ENCODE peak calls at places on chromosome 2, in seven cellular contexts. One of them, this sample, is unnamed.

GRCh38 chr2:163553601-163554000 is 182.2 kb downstream of the FIGN start:
- DNase-seq in sciatic nerve: no peak
- DNase-seq in mesenchymal stem cell: no peak
- DNase-seq in pancreas: no peak
- DNase-seq in iPS-NIHi11: no peak
- DNase-seq in dorsolateral prefrontal cortex: no peak
- DNase-seq in stimulated activated CD4-positive, alpha-beta T cell treated with anti-CD3 and anti-CD28 coated beads, Interleukin-15, amount 100 ng/mL, for 1 hour: no peak
- DNase-seq in this sample: no peak

GRCh38 chr2:120750488-120751210 is 15.0 kb downstream of the GLI2 start:
- DNase-seq in stimulated activated CD4-positive, alpha-beta T cell treated with anti-CD3 and anti-CD28 coated beads, Interleukin-15, amount 100 ng/mL, for 1 hour: no peak
- DNase-seq in mesenchymal stem cell: peak
- DNase-seq in sciatic nerve: no peak
- DNase-seq in iPS-NIHi11: no peak
- DNase-seq in pancreas: no peak
- DNase-seq in dorsolateral prefrontal cortex: peak
- DNase-seq in this sample: no peak

GRCh38 chr2:343355-343754 is 55.5 kb upstream of the ALKAL2 start:
- DNase-seq in iPS-NIHi11: no peak
- DNase-seq in pancreas: no peak
- DNase-seq in dorsolateral prefrontal cortex: no peak
- DNase-seq in mesenchymal stem cell: no peak
- DNase-seq in sciatic nerve: no peak
- DNase-seq in stimulated activated CD4-positive, alpha-beta T cell treated with anti-CD3 and anti-CD28 coated beads, Interleukin-15, amount 100 ng/mL, for 1 hour: no peak
- DNase-seq in this sample: no peak

GRCh38 chr2:38601463-38602135 is 1.1 kb downstream of the HNRNPLL start:
- DNase-seq in pancreas: no peak
- DNase-seq in iPS-NIHi11: no peak
- DNase-seq in sciatic nerve: no peak
- DNase-seq in mesenchymal stem cell: peak
- DNase-seq in stimulated activated CD4-positive, alpha-beta T cell treated with anti-CD3 and anti-CD28 coated beads, Interleukin-15, amount 100 ng/mL, for 1 hour: no peak
- DNase-seq in dorsolateral prefrontal cortex: peak
- DNase-seq in this sample: peak

GRCh38 chr2:202034249-202035088 is 814 bp downstream of the FZD7 start:
- DNase-seq in mesenchymal stem cell: peak
- DNase-seq in iPS-NIHi11: no peak
- DNase-seq in stimulated activated CD4-positive, alpha-beta T cell treated with anti-CD3 and anti-CD28 coated beads, Interleukin-15, amount 100 ng/mL, for 1 hour: peak
- DNase-seq in sciatic nerve: peak
- DNase-seq in dorsolateral prefrontal cortex: no peak
- DNase-seq in pancreas: peak
- DNase-seq in this sample: peak

GRCh38 chr2:121722479-121722878 is 14.2 kb downstream of the NIFK start:
- DNase-seq in pancreas: no peak
- DNase-seq in stimulated activated CD4-positive, alpha-beta T cell treated with anti-CD3 and anti-CD28 coated beads, Interleukin-15, amount 100 ng/mL, for 1 hour: no peak
- DNase-seq in sciatic nerve: no peak
- DNase-seq in dorsolateral prefrontal cortex: no peak
- DNase-seq in mesenchymal stem cell: peak
- DNase-seq in iPS-NIHi11: no peak
- DNase-seq in this sample: no peak

GRCh38 chr2:174325932-174326879 is 8.5 kb upstream of the SP9 start:
- DNase-seq in iPS-NIHi11: peak
- DNase-seq in dorsolateral prefrontal cortex: no peak
- DNase-seq in pancreas: no peak
- DNase-seq in mesenchymal stem cell: peak
- DNase-seq in sciatic nerve: peak
- DNase-seq in stimulated activated CD4-positive, alpha-beta T cell treated with anti-CD3 and anti-CD28 coated beads, Interleukin-15, amount 100 ng/mL, for 1 hour: no peak
- DNase-seq in this sample: peak

GRCh38 chr2:25341753-25342371 is at the start of gene DNMT3A:
- DNase-seq in iPS-NIHi11: peak
- DNase-seq in pancreas: peak
- DNase-seq in mesenchymal stem cell: peak
- DNase-seq in sciatic nerve: peak
- DNase-seq in dorsolateral prefrontal cortex: peak
- DNase-seq in stimulated activated CD4-positive, alpha-beta T cell treated with anti-CD3 and anti-CD28 coated beads, Interleukin-15, amount 100 ng/mL, for 1 hour: peak
- DNase-seq in this sample: peak

GRCh38 chr2:86260978-86261377 is 61.7 kb downstream of the MRPL35 start:
- DNase-seq in dorsolateral prefrontal cortex: no peak
- DNase-seq in pancreas: no peak
- DNase-seq in iPS-NIHi11: no peak
- DNase-seq in sciatic nerve: no peak
- DNase-seq in stimulated activated CD4-positive, alpha-beta T cell treated with anti-CD3 and anti-CD28 coated beads, Interleukin-15, amount 100 ng/mL, for 1 hour: no peak
- DNase-seq in mesenchymal stem cell: no peak
- DNase-seq in this sample: no peak

GRCh38 chr2:85401844-85402243 is 8.3 kb downstream of the CAPG start:
- DNase-seq in dorsolateral prefrontal cortex: no peak
- DNase-seq in iPS-NIHi11: peak
- DNase-seq in pancreas: no peak
- DNase-seq in stimulated activated CD4-positive, alpha-beta T cell treated with anti-CD3 and anti-CD28 coated beads, Interleukin-15, amount 100 ng/mL, for 1 hour: no peak
- DNase-seq in sciatic nerve: no peak
- DNase-seq in mesenchymal stem cell: no peak
- DNase-seq in this sample: no peak

GRCh38 chr2:19775838-19776237 is 125.9 kb downstream of the TTC32 start:
- DNase-seq in mesenchymal stem cell: peak
- DNase-seq in iPS-NIHi11: no peak
- DNase-seq in stimulated activated CD4-positive, alpha-beta T cell treated with anti-CD3 and anti-CD28 coated beads, Interleukin-15, amount 100 ng/mL, for 1 hour: no peak
- DNase-seq in dorsolateral prefrontal cortex: no peak
- DNase-seq in pancreas: no peak
- DNase-seq in sciatic nerve: no peak
- DNase-seq in this sample: no peak

GRCh38 chr2:112275887-112276773 is 733 bp downstream of the ZC3H6 start:
- DNase-seq in sciatic nerve: peak
- DNase-seq in mesenchymal stem cell: peak
- DNase-seq in pancreas: peak
- DNase-seq in iPS-NIHi11: peak
- DNase-seq in stimulated activated CD4-positive, alpha-beta T cell treated with anti-CD3 and anti-CD28 coated beads, Interleukin-15, amount 100 ng/mL, for 1 hour: peak
- DNase-seq in dorsolateral prefrontal cortex: peak
- DNase-seq in this sample: peak

GRCh38 chr2:162795312-162795711 is 43.3 kb downstream of the KCNH7 start:
- DNase-seq in sciatic nerve: no peak
- DNase-seq in stimulated activated CD4-positive, alpha-beta T cell treated with anti-CD3 and anti-CD28 coated beads, Interleukin-15, amount 100 ng/mL, for 1 hour: no peak
- DNase-seq in mesenchymal stem cell: peak
- DNase-seq in dorsolateral prefrontal cortex: no peak
- DNase-seq in pancreas: peak
- DNase-seq in iPS-NIHi11: no peak
- DNase-seq in this sample: peak

GRCh38 chr2:6828299-6828584 is 37.5 kb downstream of the CMPK2 start:
- DNase-seq in iPS-NIHi11: peak
- DNase-seq in sciatic nerve: no peak
- DNase-seq in dorsolateral prefrontal cortex: no peak
- DNase-seq in stimulated activated CD4-positive, alpha-beta T cell treated with anti-CD3 and anti-CD28 coated beads, Interleukin-15, amount 100 ng/mL, for 1 hour: no peak
- DNase-seq in pancreas: no peak
- DNase-seq in mesenchymal stem cell: peak
- DNase-seq in this sample: peak

GRCh38 chr2:3571284-3571683 is 3.8 kb upstream of the RPS7 start:
- DNase-seq in iPS-NIHi11: no peak
- DNase-seq in sciatic nerve: no peak
- DNase-seq in stimulated activated CD4-positive, alpha-beta T cell treated with anti-CD3 and anti-CD28 coated beads, Interleukin-15, amount 100 ng/mL, for 1 hour: no peak
- DNase-seq in dorsolateral prefrontal cortex: no peak
- DNase-seq in mesenchymal stem cell: no peak
- DNase-seq in pancreas: no peak
- DNase-seq in this sample: no peak

GRCh38 chr2:238668426-238668825 is 179.5 kb upstream of the TWIST2 start:
- DNase-seq in mesenchymal stem cell: no peak
- DNase-seq in iPS-NIHi11: no peak
- DNase-seq in pancreas: no peak
- DNase-seq in sciatic nerve: no peak
- DNase-seq in stimulated activated CD4-positive, alpha-beta T cell treated with anti-CD3 and anti-CD28 coated beads, Interleukin-15, amount 100 ng/mL, for 1 hour: no peak
- DNase-seq in dorsolateral prefrontal cortex: no peak
- DNase-seq in this sample: no peak

GRCh38 chr2:207409525-207409924 is 120.2 kb upstream of the CREB1 start:
- DNase-seq in pancreas: no peak
- DNase-seq in dorsolateral prefrontal cortex: no peak
- DNase-seq in sciatic nerve: no peak
- DNase-seq in stimulated activated CD4-positive, alpha-beta T cell treated with anti-CD3 and anti-CD28 coated beads, Interleukin-15, amount 100 ng/mL, for 1 hour: no peak
- DNase-seq in iPS-NIHi11: no peak
- DNase-seq in mesenchymal stem cell: no peak
- DNase-seq in this sample: no peak

GRCh38 chr2:70896765-70897202 is 38.9 kb upstream of the ATP6V1B1 start:
- DNase-seq in stimulated activated CD4-positive, alpha-beta T cell treated with anti-CD3 and anti-CD28 coated beads, Interleukin-15, amount 100 ng/mL, for 1 hour: no peak
- DNase-seq in sciatic nerve: no peak
- DNase-seq in mesenchymal stem cell: no peak
- DNase-seq in pancreas: no peak
- DNase-seq in iPS-NIHi11: no peak
- DNase-seq in dorsolateral prefrontal cortex: no peak
- DNase-seq in this sample: no peak

GRCh38 chr2:233835230-233836186 is 18.8 kb downstream of the HJURP start:
- DNase-seq in dorsolateral prefrontal cortex: no peak
- DNase-seq in stimulated activated CD4-positive, alpha-beta T cell treated with anti-CD3 and anti-CD28 coated beads, Interleukin-15, amount 100 ng/mL, for 1 hour: no peak
- DNase-seq in iPS-NIHi11: no peak
- DNase-seq in pancreas: no peak
- DNase-seq in sciatic nerve: no peak
- DNase-seq in mesenchymal stem cell: no peak
- DNase-seq in this sample: no peak

GRCh38 chr2:201366166-201366565 is 9.0 kb upstream of the FLACC1 start:
- DNase-seq in iPS-NIHi11: no peak
- DNase-seq in sciatic nerve: no peak
- DNase-seq in mesenchymal stem cell: no peak
- DNase-seq in pancreas: no peak
- DNase-seq in dorsolateral prefrontal cortex: no peak
- DNase-seq in stimulated activated CD4-positive, alpha-beta T cell treated with anti-CD3 and anti-CD28 coated beads, Interleukin-15, amount 100 ng/mL, for 1 hour: no peak
- DNase-seq in this sample: no peak

GRCh38 chr2:148814853-148815419 is 60.1 kb upstream of the KIF5C start:
- DNase-seq in sciatic nerve: no peak
- DNase-seq in mesenchymal stem cell: no peak
- DNase-seq in pancreas: no peak
- DNase-seq in stimulated activated CD4-positive, alpha-beta T cell treated with anti-CD3 and anti-CD28 coated beads, Interleukin-15, amount 100 ng/mL, for 1 hour: no peak
- DNase-seq in iPS-NIHi11: no peak
- DNase-seq in dorsolateral prefrontal cortex: no peak
- DNase-seq in this sample: no peak

GRCh38 chr2:235551965-235552364 is 58.1 kb downstream of the AGAP1 start:
- DNase-seq in pancreas: peak
- DNase-seq in iPS-NIHi11: peak
- DNase-seq in stimulated activated CD4-positive, alpha-beta T cell treated with anti-CD3 and anti-CD28 coated beads, Interleukin-15, amount 100 ng/mL, for 1 hour: no peak
- DNase-seq in dorsolateral prefrontal cortex: peak
- DNase-seq in sciatic nerve: no peak
- DNase-seq in mesenchymal stem cell: peak
- DNase-seq in this sample: peak

GRCh38 chr2:27262379-27263286 is at the start of gene SLC30A3:
- DNase-seq in pancreas: peak
- DNase-seq in iPS-NIHi11: peak
- DNase-seq in stimulated activated CD4-positive, alpha-beta T cell treated with anti-CD3 and anti-CD28 coated beads, Interleukin-15, amount 100 ng/mL, for 1 hour: peak
- DNase-seq in mesenchymal stem cell: peak
- DNase-seq in sciatic nerve: peak
- DNase-seq in dorsolateral prefrontal cortex: peak
- DNase-seq in this sample: peak

This sample was measured in neural progenitor cell.